ENCODE peak calls at places on chromosome 21, in five cellular contexts. S, R, I, G and T are unnamed samples.

GRCh38 chr21:41641821-41642368 is 125.0 kb downstream of the RIPK4 start:
- DNase-seq in S (peak), R (peak), I (no peak), G (no peak), T (no peak)

GRCh38 chr21:25421327-25422028 is 185.8 kb downstream of the MRPL39 start:
- DNase-seq in S (no peak), R (peak), I (no peak), G (no peak), T (no peak)

GRCh38 chr21:26739189-26739588 is 106.0 kb downstream of the ADAMTS1 start:
- DNase-seq in S (no peak), R (no peak), I (no peak), G (no peak), T (no peak)

GRCh38 chr21:15775981-15776380 is 46.2 kb downstream of the USP25 start:
- DNase-seq in S (no peak), R (peak), I (no peak), G (no peak), T (no peak)

GRCh38 chr21:45112371-45112770 is 38.0 kb downstream of the ADARB1 start:
- DNase-seq in S (no peak), R (peak), I (no peak), G (no peak), T (no peak)

GRCh38 chr21:33451634-33452071 is 28.1 kb downstream of the TMEM50B start:
- DNase-seq in S (no peak), R (no peak), I (no peak), G (peak), T (no peak)

GRCh38 chr21:45539796-45540600 is 2.2 kb downstream of the SLC19A1 start:
- DNase-seq in S (peak), R (no peak), I (no peak), G (peak), T (peak)

GRCh38 chr21:26565105-26565504 is 8.0 kb downstream of the CYYR1 start:
- DNase-seq in S (no peak), R (no peak), I (no peak), G (no peak), T (no peak)

GRCh38 chr21:37183749-37184148 is 83.4 kb downstream of the VPS26C start:
- DNase-seq in S (no peak), R (no peak), I (no peak), G (no peak), T (no peak)

GRCh38 chr21:41647806-41648561 is 118.9 kb downstream of the RIPK4 start:
- DNase-seq in S (no peak), R (peak), I (no peak), G (no peak), T (no peak)

GRCh38 chr21:45570826-45571601 is 28.8 kb upstream of the SLC19A1 start:
- DNase-seq in S (no peak), R (peak), I (no peak), G (peak), T (no peak)

GRCh38 chr21:14815001-14815400 is 249.8 kb downstream of the NRIP1 start:
- DNase-seq in S (no peak), R (no peak), I (no peak), G (no peak), T (no peak)

GRCh38 chr21:46081022-46081861 is 16.7 kb upstream of the COL6A2 start:
- DNase-seq in S (peak), R (no peak), I (peak), G (peak), T (peak)

GRCh38 chr21:28439852-28440251 is 552.8 kb downstream of the LTN1 start:
- DNase-seq in S (no peak), R (no peak), I (no peak), G (no peak), T (no peak)

GRCh38 chr21:33971492-33972013 is 55.9 kb upstream of the ATP5PO start:
- DNase-seq in S (no peak), R (peak), I (no peak), G (no peak), T (no peak)

GRCh38 chr21:32794643-32795042 is 23.1 kb upstream of the PAXBP1 start:
- DNase-seq in S (no peak), R (peak), I (no peak), G (no peak), T (no peak)

GRCh38 chr21:33360871-33361602 is 36.3 kb downstream of the IFNAR1 start:
- DNase-seq in S (peak), R (peak), I (peak), G (peak), T (peak)

GRCh38 chr21:41658321-41658720 is 108.5 kb downstream of the RIPK4 start:
- DNase-seq in S (no peak), R (no peak), I (no peak), G (no peak), T (no peak)

GRCh38 chr21:45521241-45521640 is 21.0 kb downstream of the SLC19A1 start:
- DNase-seq in S (no peak), R (no peak), I (no peak), G (no peak), T (no peak)

GRCh38 chr21:45134677-45135076 is 60.3 kb downstream of the ADARB1 start:
- DNase-seq in S (no peak), R (no peak), I (no peak), G (no peak), T (no peak)

GRCh38 chr21:45581322-45581712 is 39.1 kb upstream of the SLC19A1 start:
- DNase-seq in S (no peak), R (no peak), I (no peak), G (peak), T (no peak)

GRCh38 chr21:46559291-46559983 is 45.4 kb downstream of the S100B start:
- DNase-seq in S (no peak), R (no peak), I (no peak), G (no peak), T (no peak)

GRCh38 chr21:41186763-41187536 is 19.0 kb downstream of the BACE2 start:
- DNase-seq in S (no peak), R (no peak), I (no peak), G (no peak), T (no peak)

GRCh38 chr21:45306832-45307571 is 19.3 kb upstream of the POFUT2 start:
- DNase-seq in S (peak), R (peak), I (peak), G (peak), T (peak)

GRCh38 chr21:44500111-44500510 is 39.9 kb downstream of the KRTAP10-1 start:
- DNase-seq in S (no peak), R (no peak), I (no peak), G (no peak), T (no peak)

GRCh38 chr21:33268736-33269441 is 2.7 kb downstream of the IL10RB start:
- DNase-seq in S (no peak), R (no peak), I (peak), G (peak), T (peak)

GRCh38 chr21:32413697-32414578 is 1.4 kb downstream of the EVA1C start:
- DNase-seq in S (peak), R (peak), I (peak), G (no peak), T (no peak)

GRCh38 chr21:45548711-45549491 is 6.7 kb upstream of the SLC19A1 start:
- DNase-seq in S (peak), R (no peak), I (no peak), G (peak), T (no peak)

GRCh38 chr21:45590246-45590725 is 48.0 kb upstream of the SLC19A1 start:
- DNase-seq in S (peak), R (no peak), I (peak), G (peak), T (peak)

GRCh38 chr21:28220670-28221069 is 772.0 kb downstream of the LTN1 start:
- DNase-seq in S (no peak), R (peak), I (no peak), G (no peak), T (no peak)

GRCh38 chr21:16205527-16205926 is 475.7 kb downstream of the USP25 start:
- DNase-seq in S (no peak), R (peak), I (no peak), G (no peak), T (no peak)

GRCh38 chr21:40067751-40068150 is 200.5 kb downstream of the PCP4 start:
- DNase-seq in S (no peak), R (no peak), I (no peak), G (no peak), T (no peak)

DNA sequence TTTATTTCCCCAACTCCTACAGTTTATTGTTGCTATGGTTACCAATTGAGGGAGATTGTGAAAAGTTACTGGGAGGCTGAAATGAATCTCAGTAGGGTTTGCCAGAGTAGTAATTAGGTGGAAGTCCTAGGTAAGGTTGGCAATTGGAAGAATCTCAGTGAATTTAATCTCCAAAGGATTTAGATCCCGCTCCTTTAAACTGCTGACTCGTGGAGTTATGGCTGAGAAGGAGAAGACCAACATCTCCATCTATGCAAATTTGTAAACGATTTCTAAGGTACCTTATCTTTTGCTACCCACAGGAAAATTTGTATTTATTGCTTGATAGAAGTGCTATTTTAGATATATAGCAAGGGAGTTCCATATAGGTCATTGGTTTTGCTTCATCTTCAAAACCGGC is 282.2 kb downstream of the BACH1 start:
- DNase-seq in S (no peak), R (no peak), I (no peak), G (no peak), T (no peak)
- TF ChIP-seq CTCF in S (no peak), R (no peak), I (no peak), G (no peak), T (no peak)

DNA sequence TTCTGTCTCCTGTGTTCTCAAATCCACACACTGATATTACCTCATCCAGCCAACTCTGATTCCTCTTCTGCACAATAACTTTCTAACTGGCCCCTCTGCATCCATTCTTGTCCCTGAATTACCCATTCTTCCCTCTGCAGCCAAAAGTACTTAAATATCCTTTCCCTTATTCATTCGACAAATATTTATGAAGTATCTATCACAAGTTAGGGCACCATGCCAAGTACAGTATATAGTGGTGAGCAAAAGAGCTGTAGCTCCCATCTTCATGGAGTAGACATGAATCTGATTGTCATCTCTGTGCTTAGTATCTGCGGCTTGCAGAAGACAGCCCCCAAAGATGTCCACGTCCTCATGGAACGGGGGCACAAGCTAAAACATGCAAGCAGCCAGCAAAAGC is 316.8 kb downstream of the SETD4 start:
- DNase-seq in S (no peak), R (peak), I (no peak), G (no peak), T (no peak)
- H3K27ac ChIP-seq in S (no peak), R (no peak), I (no peak), G (no peak), T (no peak)

GRCh38 chr21:35436899-35437298 is 387.8 kb upstream of the RUNX1 start:
- DNase-seq in S (no peak), R (no peak), I (no peak), G (no peak), T (no peak)
- TF ChIP-seq CTCF in S (no peak), R (no peak), I (no peak), G (no peak), T (no peak)

DNA sequence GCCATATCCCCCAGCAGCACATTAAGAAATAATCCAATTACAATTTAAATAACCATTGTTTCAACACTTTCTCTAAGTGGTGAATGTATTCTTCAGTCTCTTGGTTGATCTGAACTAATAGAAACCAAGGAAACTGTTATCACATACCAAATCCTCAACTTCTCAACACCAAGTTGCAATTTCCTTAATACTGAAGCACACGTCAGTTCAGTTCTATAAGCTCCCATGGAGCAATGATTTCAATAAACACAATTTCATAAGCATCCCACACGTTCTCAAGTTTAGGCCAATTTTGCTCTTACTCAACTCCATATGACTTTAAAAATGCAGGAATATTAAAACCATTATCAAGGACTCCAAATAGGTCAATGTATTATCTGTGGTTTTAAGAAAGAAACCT is 5.8 kb upstream of the ERG start:
- DNase-seq in S (no peak), R (no peak), I (no peak), G (no peak), T (no peak)
- H3K27ac ChIP-seq in S (no peak), R (peak), I (peak), G (no peak), T (no peak)

GRCh38 chr21:43315244-43316137 is 111.4 kb downstream of the SIK1 start:
- DNase-seq in S (no peak), R (no peak), I (no peak), G (no peak), T (peak)
- TF ChIP-seq CTCF in S (no peak), R (no peak), I (no peak), G (no peak), T (no peak)